ENCODE peak calls at places on chromosomes 1 and 21, in five cellular contexts. S, Q, B, C and M are unnamed samples.

GRCh38 chr1:241551759-241552638 is 19.8 kb downstream of the KMO start:
- DNase-seq in Q (no peak), C (no peak), S (no peak), B (no peak), M (no peak)

GRCh38 chr1:113146242-113147072 is 73.5 kb downstream of the LRIG2 start:
- DNase-seq in C (peak), S (no peak), B (no peak), Q (no peak), M (peak)

GRCh38 chr1:52306227-52307006 is 59.6 kb downstream of the CC2D1B start:
- DNase-seq in Q (no peak), C (no peak), B (no peak), S (no peak), M (no peak)

GRCh38 chr1:57319165-57319564 is 104.7 kb downstream of the DAB1 start:
- DNase-seq in C (peak), Q (no peak), B (peak), S (no peak), M (peak)

GRCh38 chr21:37435120-37435519 is 68.5 kb downstream of the DYRK1A start:
- DNase-seq in S (peak), Q (no peak), C (peak), B (peak), M (peak)

GRCh38 chr1:27481994-27482620 is 7.9 kb downstream of the WASF2 start:
- DNase-seq in S (no peak), C (no peak), Q (no peak), B (no peak), M (no peak)

GRCh38 chr1:6041432-6042062 is 4.1 kb upstream of the KCNAB2 start:
- DNase-seq in Q (peak), B (no peak), C (peak), S (no peak), M (peak)

GRCh38 chr1:59596432-59596831 is 218.3 kb upstream of the HOOK1 start:
- DNase-seq in B (peak), Q (no peak), S (no peak), C (peak), M (peak)

GRCh38 chr1:231139125-231139649 is 22.7 kb upstream of the TRIM67 start:
- DNase-seq in Q (no peak), B (peak), C (peak), S (no peak), M (peak)

GRCh38 chr1:94986783-94987182 is 59.9 kb upstream of the CNN3 start:
- DNase-seq in B (peak), Q (no peak), S (no peak), C (peak), M (no peak)

GRCh38 chr1:231315887-231316286 is 21.8 kb downstream of the EXOC8 start:
- DNase-seq in Q (peak), S (peak), C (peak), B (peak), M (peak)

GRCh38 chr1:235327559-235328270 is at the start of gene ARID4B:
- DNase-seq in Q (peak), S (peak), C (no peak), B (no peak), M (no peak)

GRCh38 chr1:145885738-145886287 is at the start of gene ANKRD35:
- DNase-seq in S (peak), C (peak), B (peak), Q (peak), M (peak)

GRCh38 chr1:17120962-17121837 is 1.9 kb upstream of the PADI2 start:
- DNase-seq in C (peak), B (peak), Q (no peak), S (no peak), M (peak)

GRCh38 chr1:204384636-204385354 is 25.1 kb upstream of the PLEKHA6 start:
- DNase-seq in S (no peak), Q (no peak), C (no peak), B (peak), M (peak)

GRCh38 chr1:13801232-13801631 is 101.2 kb downstream of the PRDM2 start:
- DNase-seq in B (no peak), C (no peak), Q (no peak), S (no peak), M (no peak)

GRCh38 chr1:227745568-227745967 is 10.3 kb downstream of the SNAP47 start:
- DNase-seq in S (no peak), Q (no peak), C (no peak), B (no peak), M (no peak)

GRCh38 chr1:1425753-1426495 is 4.8 kb upstream of the ANKRD65 start:
- DNase-seq in C (no peak), Q (peak), S (no peak), B (no peak), M (no peak)

GRCh38 chr21:44918107-44918470 is 2.6 kb downstream of the ITGB2 start:
- DNase-seq in Q (no peak), B (no peak), C (no peak), S (no peak), M (no peak)

GRCh38 chr1:42135426-42135825 is 17.8 kb upstream of the GUCA2B start:
- DNase-seq in C (no peak), S (no peak), Q (no peak), B (no peak), M (no peak)

GRCh38 chr1:5815716-5816115 is 176.5 kb downstream of the NPHP4 start:
- DNase-seq in C (no peak), B (no peak), Q (no peak), S (no peak), M (no peak)

GRCh38 chr1:246510147-246511030 is 3.3 kb upstream of the SMYD3 start:
- DNase-seq in C (no peak), Q (no peak), S (no peak), B (no peak), M (no peak)

GRCh38 chr1:79041666-79042065 is 35.1 kb upstream of the ADGRL4 start:
- DNase-seq in S (no peak), Q (no peak), B (no peak), C (peak), M (peak)

GRCh38 chr1:156801409-156802121 is 15.1 kb downstream of the SH2D2A start:
- DNase-seq in C (peak), S (no peak), B (peak), Q (no peak), M (peak)

GRCh38 chr1:19817160-19817559 is 2.1 kb upstream of the RNF186 start:
- DNase-seq in Q (no peak), S (no peak), C (no peak), B (no peak), M (no peak)

GRCh38 chr1:244801246-244801645 is 34.2 kb upstream of the COX20 start:
- DNase-seq in C (peak), B (peak), S (peak), Q (peak), M (peak)

GRCh38 chr21:25552856-25553255 is 54.4 kb downstream of the MRPL39 start:
- DNase-seq in S (no peak), Q (no peak), B (no peak), C (no peak), M (no peak)

GRCh38 chr1:29310616-29311180 is 74.4 kb downstream of the PTPRU start:
- DNase-seq in B (no peak), Q (no peak), S (no peak), C (no peak), M (no peak)

GRCh38 chr1:207311888-207312603 is 9.4 kb upstream of the CD55 start:
- DNase-seq in S (no peak), C (no peak), Q (no peak), B (no peak), M (no peak)